ENCODE peak calls at places on chromosomes 2 and 18, in nine cellular contexts. One of them, this sample, is unnamed. For H3K4me1, the result is how much of the 10 kb centered on the place peaks cover.

GRCh38 chr18:3451989-3452749 is 2.2 kb downstream of the TGIF1 start:
- DNase-seq in osteoblast: peak
- DNase-seq in iPS DF 6.9: no peak
- DNase-seq in upper lobe of right lung: peak
- DNase-seq in endothelial cell of umbilical vein: peak
- DNase-seq in HCT116: no peak
- DNase-seq in spleen: peak
- DNase-seq in tibial artery: peak
- DNase-seq in transverse colon: peak
- DNase-seq in this sample: peak

GRCh38 chr18:58183226-58183625 is 139.2 kb downstream of the NEDD4L start:
- DNase-seq in osteoblast: no peak
- DNase-seq in iPS DF 6.9: no peak
- DNase-seq in upper lobe of right lung: peak
- DNase-seq in endothelial cell of umbilical vein: no peak
- DNase-seq in HCT116: no peak
- DNase-seq in spleen: no peak
- DNase-seq in tibial artery: no peak
- DNase-seq in transverse colon: no peak
- DNase-seq in this sample: no peak

GRCh38 chr2:47357475-47357874 is 45.5 kb upstream of the MSH2 start:
- DNase-seq in osteoblast: peak
- DNase-seq in iPS DF 6.9: no peak
- DNase-seq in upper lobe of right lung: no peak
- DNase-seq in endothelial cell of umbilical vein: peak
- DNase-seq in HCT116: no peak
- DNase-seq in spleen: no peak
- DNase-seq in tibial artery: no peak
- DNase-seq in transverse colon: peak
- DNase-seq in this sample: no peak

GRCh38 chr18:55265916-55266488 is 306.7 kb upstream of the CCDC68 start:
- DNase-seq in osteoblast: no peak
- DNase-seq in iPS DF 6.9: no peak
- DNase-seq in upper lobe of right lung: no peak
- DNase-seq in endothelial cell of umbilical vein: peak
- DNase-seq in HCT116: no peak
- DNase-seq in spleen: no peak
- DNase-seq in tibial artery: no peak
- DNase-seq in transverse colon: no peak
- DNase-seq in this sample: no peak

GRCh38 chr2:232520088-232520487 is at the start of gene PRSS56:
- DNase-seq in osteoblast: no peak
- DNase-seq in iPS DF 6.9: no peak
- DNase-seq in upper lobe of right lung: no peak
- DNase-seq in endothelial cell of umbilical vein: no peak
- DNase-seq in HCT116: no peak
- DNase-seq in spleen: no peak
- DNase-seq in tibial artery: no peak
- DNase-seq in transverse colon: no peak
- DNase-seq in this sample: no peak

GRCh38 chr2:128474962-128475361 is 156.3 kb upstream of the HS6ST1 start:
- DNase-seq in osteoblast: peak
- DNase-seq in iPS DF 6.9: no peak
- DNase-seq in upper lobe of right lung: no peak
- DNase-seq in endothelial cell of umbilical vein: no peak
- DNase-seq in HCT116: no peak
- DNase-seq in spleen: no peak
- DNase-seq in tibial artery: no peak
- DNase-seq in transverse colon: no peak
- DNase-seq in this sample: no peak

GRCh38 chr2:133568172-133568571 is at the start of gene NCKAP5:
- DNase-seq in osteoblast: no peak
- DNase-seq in iPS DF 6.9: no peak
- DNase-seq in upper lobe of right lung: no peak
- DNase-seq in endothelial cell of umbilical vein: peak
- DNase-seq in HCT116: no peak
- DNase-seq in spleen: no peak
- DNase-seq in tibial artery: no peak
- DNase-seq in transverse colon: peak
- DNase-seq in this sample: peak

GRCh38 chr2:101354420-101354819 is 32.9 kb downstream of the CREG2 start:
- DNase-seq in osteoblast: peak
- DNase-seq in iPS DF 6.9: no peak
- DNase-seq in upper lobe of right lung: no peak
- DNase-seq in endothelial cell of umbilical vein: no peak
- DNase-seq in HCT116: no peak
- DNase-seq in spleen: no peak
- DNase-seq in tibial artery: no peak
- DNase-seq in transverse colon: no peak
- DNase-seq in this sample: no peak

GRCh38 chr2:37232131-37232933 is 874 bp downstream of the NDUFAF7 start:
- DNase-seq in osteoblast: no peak
- DNase-seq in iPS DF 6.9: no peak
- DNase-seq in upper lobe of right lung: peak
- DNase-seq in endothelial cell of umbilical vein: no peak
- DNase-seq in HCT116: no peak
- DNase-seq in spleen: peak
- DNase-seq in tibial artery: no peak
- DNase-seq in transverse colon: peak
- DNase-seq in this sample: peak

GRCh38 chr18:79597176-79598045 is 82.2 kb upstream of the CTDP1 start:
- DNase-seq in osteoblast: peak
- DNase-seq in iPS DF 6.9: no peak
- DNase-seq in upper lobe of right lung: peak
- DNase-seq in endothelial cell of umbilical vein: no peak
- DNase-seq in HCT116: no peak
- DNase-seq in spleen: peak
- DNase-seq in tibial artery: no peak
- DNase-seq in transverse colon: peak
- DNase-seq in this sample: peak

GRCh38 chr2:144078802-144079386 is 441.0 kb downstream of the ZEB2 start:
- DNase-seq in osteoblast: no peak
- DNase-seq in iPS DF 6.9: no peak
- DNase-seq in upper lobe of right lung: no peak
- DNase-seq in endothelial cell of umbilical vein: no peak
- DNase-seq in HCT116: no peak
- DNase-seq in spleen: no peak
- DNase-seq in tibial artery: no peak
- DNase-seq in transverse colon: no peak
- DNase-seq in this sample: no peak

GRCh38 chr18:44537521-44537920 is 143.2 kb upstream of the SETBP1 start:
- DNase-seq in osteoblast: peak
- DNase-seq in iPS DF 6.9: no peak
- DNase-seq in upper lobe of right lung: no peak
- DNase-seq in endothelial cell of umbilical vein: peak
- DNase-seq in HCT116: no peak
- DNase-seq in spleen: no peak
- DNase-seq in tibial artery: peak
- DNase-seq in transverse colon: no peak
- DNase-seq in this sample: no peak

GRCh38 chr2:55049794-55050132 is 488 bp downstream of the RTN4 start:
- DNase-seq in osteoblast: peak
- DNase-seq in iPS DF 6.9: no peak
- DNase-seq in upper lobe of right lung: no peak
- DNase-seq in endothelial cell of umbilical vein: no peak
- DNase-seq in HCT116: no peak
- DNase-seq in spleen: peak
- DNase-seq in tibial artery: no peak
- DNase-seq in transverse colon: no peak
- DNase-seq in this sample: no peak

GRCh38 chr2:55048514-55048924 is 1.7 kb downstream of the RTN4 start:
- DNase-seq in osteoblast: peak
- DNase-seq in iPS DF 6.9: no peak
- DNase-seq in upper lobe of right lung: no peak
- DNase-seq in endothelial cell of umbilical vein: peak
- DNase-seq in HCT116: peak
- DNase-seq in spleen: no peak
- DNase-seq in tibial artery: no peak
- DNase-seq in transverse colon: peak
- DNase-seq in this sample: peak

GRCh38 chr2:55047677-55048299 is 2.5 kb downstream of the RTN4 start:
- DNase-seq in osteoblast: peak
- DNase-seq in iPS DF 6.9: no peak
- DNase-seq in upper lobe of right lung: no peak
- DNase-seq in endothelial cell of umbilical vein: peak
- DNase-seq in HCT116: no peak
- DNase-seq in spleen: no peak
- DNase-seq in tibial artery: no peak
- DNase-seq in transverse colon: no peak
- DNase-seq in this sample: peak

GRCh38 chr2:55050133-55050994 is at the start of gene RTN4:
- DNase-seq in osteoblast: peak
- DNase-seq in iPS DF 6.9: peak
- DNase-seq in upper lobe of right lung: peak
- DNase-seq in endothelial cell of umbilical vein: peak
- DNase-seq in HCT116: peak
- DNase-seq in spleen: peak
- DNase-seq in tibial artery: peak
- DNase-seq in transverse colon: peak
- DNase-seq in this sample: peak

GRCh38 chr2:55048925-55049793 is 1.1 kb downstream of the RTN4 start:
- DNase-seq in osteoblast: peak
- DNase-seq in iPS DF 6.9: no peak
- DNase-seq in upper lobe of right lung: peak
- DNase-seq in endothelial cell of umbilical vein: peak
- DNase-seq in HCT116: peak
- DNase-seq in spleen: peak
- DNase-seq in tibial artery: peak
- DNase-seq in transverse colon: peak
- DNase-seq in this sample: peak
- H3K4me1 ChIP-seq in osteoblast: under half
- H3K4me1 ChIP-seq in iPS DF 6.9: under half
- H3K4me1 ChIP-seq in upper lobe of right lung: under half
- H3K4me1 ChIP-seq in endothelial cell of umbilical vein: under half
- H3K4me1 ChIP-seq in HCT116: half or more
- H3K4me1 ChIP-seq in spleen: half or more
- H3K4me1 ChIP-seq in tibial artery: under half
- H3K4me1 ChIP-seq in transverse colon: half or more
- H3K4me1 ChIP-seq in this sample: under half

GRCh38 chr18:47917923-47918610 is 12.4 kb downstream of the SMAD2 start:
- DNase-seq in osteoblast: peak
- DNase-seq in iPS DF 6.9: no peak
- DNase-seq in upper lobe of right lung: no peak
- DNase-seq in endothelial cell of umbilical vein: no peak
- DNase-seq in HCT116: no peak
- DNase-seq in spleen: no peak
- DNase-seq in tibial artery: no peak
- DNase-seq in transverse colon: no peak
- DNase-seq in this sample: no peak

GRCh38 chr18:47912343-47912742 is 18.1 kb downstream of the SMAD2 start:
- DNase-seq in osteoblast: peak
- DNase-seq in iPS DF 6.9: no peak
- DNase-seq in upper lobe of right lung: no peak
- DNase-seq in endothelial cell of umbilical vein: peak
- DNase-seq in HCT116: no peak
- DNase-seq in spleen: no peak
- DNase-seq in tibial artery: no peak
- DNase-seq in transverse colon: no peak
- DNase-seq in this sample: no peak

GRCh38 chr18:47912794-47913594 is 17.5 kb downstream of the SMAD2 start:
- DNase-seq in osteoblast: peak
- DNase-seq in iPS DF 6.9: no peak
- DNase-seq in upper lobe of right lung: no peak
- DNase-seq in endothelial cell of umbilical vein: no peak
- DNase-seq in HCT116: no peak
- DNase-seq in spleen: no peak
- DNase-seq in tibial artery: no peak
- DNase-seq in transverse colon: no peak
- DNase-seq in this sample: no peak

GRCh38 chr18:47915930-47916329 is 14.5 kb downstream of the SMAD2 start:
- DNase-seq in osteoblast: no peak
- DNase-seq in iPS DF 6.9: no peak
- DNase-seq in upper lobe of right lung: no peak
- DNase-seq in endothelial cell of umbilical vein: no peak
- DNase-seq in HCT116: no peak
- DNase-seq in spleen: no peak
- DNase-seq in tibial artery: no peak
- DNase-seq in transverse colon: no peak
- DNase-seq in this sample: no peak

GRCh38 chr18:47915229-47915628 is 15.2 kb downstream of the SMAD2 start:
- DNase-seq in osteoblast: no peak
- DNase-seq in iPS DF 6.9: no peak
- DNase-seq in upper lobe of right lung: no peak
- DNase-seq in endothelial cell of umbilical vein: no peak
- DNase-seq in HCT116: no peak
- DNase-seq in spleen: no peak
- DNase-seq in tibial artery: no peak
- DNase-seq in transverse colon: no peak
- DNase-seq in this sample: no peak
- H3K4me1 ChIP-seq in osteoblast: under half
- H3K4me1 ChIP-seq in iPS DF 6.9: under half
- H3K4me1 ChIP-seq in upper lobe of right lung: under half
- H3K4me1 ChIP-seq in endothelial cell of umbilical vein: under half
- H3K4me1 ChIP-seq in HCT116: under half
- H3K4me1 ChIP-seq in spleen: under half
- H3K4me1 ChIP-seq in tibial artery: under half
- H3K4me1 ChIP-seq in transverse colon: half or more
- H3K4me1 ChIP-seq in this sample: under half

DNA sequence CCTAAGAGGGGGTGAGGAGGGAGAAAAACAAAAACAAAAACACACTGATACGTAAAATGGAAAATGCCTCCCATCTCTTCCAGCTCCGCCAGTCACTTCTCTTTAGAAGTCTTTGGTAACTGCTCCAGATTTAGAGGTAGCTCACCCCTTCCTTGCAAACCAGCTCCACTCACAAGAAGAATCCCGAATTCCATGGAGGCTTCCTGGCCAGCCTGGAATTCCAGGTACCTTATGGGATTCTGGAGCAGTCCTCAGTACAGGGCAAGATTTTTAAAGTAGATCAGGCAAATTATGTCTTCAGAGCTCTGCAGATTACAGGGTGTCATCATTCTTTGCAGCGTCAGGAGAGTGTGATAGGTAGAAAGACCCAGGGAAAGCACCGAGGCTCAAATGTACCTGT is 4.8 kb downstream of the STON1 start:
- DNase-seq in osteoblast: no peak
- DNase-seq in iPS DF 6.9: no peak
- DNase-seq in upper lobe of right lung: no peak
- DNase-seq in endothelial cell of umbilical vein: no peak
- DNase-seq in HCT116: no peak
- DNase-seq in spleen: no peak
- DNase-seq in tibial artery: no peak
- DNase-seq in transverse colon: no peak
- DNase-seq in this sample: no peak
- H3K4me1 ChIP-seq in osteoblast: under half
- H3K4me1 ChIP-seq in iPS DF 6.9: under half
- H3K4me1 ChIP-seq in upper lobe of right lung: under half
- H3K4me1 ChIP-seq in endothelial cell of umbilical vein: under half
- H3K4me1 ChIP-seq in HCT116: under half
- H3K4me1 ChIP-seq in spleen: under half
- H3K4me1 ChIP-seq in tibial artery: under half
- H3K4me1 ChIP-seq in transverse colon: under half
- H3K4me1 ChIP-seq in this sample: under half

DNA sequence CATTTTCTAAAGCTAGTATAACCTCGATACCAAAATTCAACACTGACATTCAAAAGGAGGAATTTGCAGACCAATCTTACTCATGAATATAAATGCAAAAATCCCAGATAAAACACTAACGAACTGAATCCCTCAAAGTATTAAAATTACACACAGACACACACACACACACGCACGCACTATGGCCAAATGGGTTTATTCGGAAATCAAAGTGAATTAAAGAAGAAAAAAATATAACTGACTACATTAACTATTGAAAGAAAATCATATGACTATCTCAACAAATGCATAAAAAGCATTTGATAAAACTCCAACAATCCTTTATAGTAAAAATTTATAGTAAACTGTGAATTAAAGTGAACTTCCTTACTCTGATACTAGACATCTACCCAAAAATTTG is 97.9 kb upstream of the HNRNPA3 start:
- DNase-seq in osteoblast: no peak
- DNase-seq in iPS DF 6.9: no peak
- DNase-seq in upper lobe of right lung: no peak
- DNase-seq in endothelial cell of umbilical vein: no peak
- DNase-seq in HCT116: no peak
- DNase-seq in spleen: no peak
- DNase-seq in tibial artery: no peak
- DNase-seq in transverse colon: no peak
- DNase-seq in this sample: no peak
- H3K4me1 ChIP-seq in osteoblast: under half
- H3K4me1 ChIP-seq in iPS DF 6.9: under half
- H3K4me1 ChIP-seq in upper lobe of right lung: under half
- H3K4me1 ChIP-seq in endothelial cell of umbilical vein: under half
- H3K4me1 ChIP-seq in HCT116: under half
- H3K4me1 ChIP-seq in spleen: under half
- H3K4me1 ChIP-seq in tibial artery: under half
- H3K4me1 ChIP-seq in transverse colon: under half
- H3K4me1 ChIP-seq in this sample: under half